ENCODE peak calls at places on chromosome 3, in ten cellular contexts. K is right atrium auricular region, M is K562, T is tibial artery, D is tibial nerve, F is uterus, C is neuronal stem cell, A is gastrocnemius medialis, O is stomach, B is adrenal gland. S is an unnamed sample. For H3K36me3 and H3K4me1, the result is how much of the 10 kb centered on the place peaks cover.

GRCh38 chr3:64150527-64151238 is 74.6 kb downstream of the PRICKLE2 start:
- DNase-seq in K (no peak), M (no peak), T (peak), D (no peak), F (peak), C (no peak), A (no peak), O (peak), B (peak), S (no peak)

GRCh38 chr3:152964901-152965609 is 130.1 kb downstream of the P2RY1 start:
- DNase-seq in K (no peak), M (peak), T (no peak), D (no peak), F (no peak), C (no peak), A (no peak), O (no peak), B (no peak), S (no peak)

GRCh38 chr3:4735243-4735642 is 242.1 kb downstream of the ITPR1 start:
- DNase-seq in K (no peak), M (no peak), T (no peak), D (no peak), F (no peak), C (no peak), A (no peak), O (no peak), B (no peak), S (no peak)

GRCh38 chr3:112974894-112975293 is at the start of gene CD200R1:
- DNase-seq in K (no peak), M (no peak), T (no peak), D (no peak), F (no peak), C (no peak), A (no peak), O (no peak), B (no peak), S (no peak)

GRCh38 chr3:152058906-152059305 is 185.5 kb downstream of the SUCNR1 start:
- DNase-seq in K (no peak), M (no peak), T (no peak), D (no peak), F (no peak), C (no peak), A (no peak), O (no peak), B (no peak), S (no peak)

GRCh38 chr3:148757238-148757930 is 59.7 kb downstream of the AGTR1 start:
- DNase-seq in K (no peak), M (no peak), T (no peak), D (no peak), F (no peak), C (no peak), A (no peak), O (no peak), B (no peak), S (no peak)

GRCh38 chr3:159620873-159621272 is 367.8 kb upstream of the IL12A start:
- DNase-seq in K (no peak), M (no peak), T (no peak), D (no peak), F (no peak), C (no peak), A (no peak), O (no peak), B (no peak), S (no peak)

GRCh38 chr3:103002447-103002846 is 567.6 kb downstream of the ZPLD1 start:
- DNase-seq in K (no peak), M (no peak), T (no peak), D (no peak), F (no peak), C (no peak), A (no peak), O (no peak), B (no peak), S (no peak)

GRCh38 chr3:169760479-169760878 is 4.4 kb downstream of the TERC start:
- DNase-seq in K (no peak), M (peak), T (no peak), D (no peak), F (no peak), C (no peak), A (no peak), O (no peak), B (no peak), S (no peak)

GRCh38 chr3:52982839-52983238 is 63.0 kb downstream of the SFMBT1 start:
- DNase-seq in K (no peak), M (no peak), T (no peak), D (no peak), F (no peak), C (no peak), A (no peak), O (no peak), B (no peak), S (no peak)

DNA sequence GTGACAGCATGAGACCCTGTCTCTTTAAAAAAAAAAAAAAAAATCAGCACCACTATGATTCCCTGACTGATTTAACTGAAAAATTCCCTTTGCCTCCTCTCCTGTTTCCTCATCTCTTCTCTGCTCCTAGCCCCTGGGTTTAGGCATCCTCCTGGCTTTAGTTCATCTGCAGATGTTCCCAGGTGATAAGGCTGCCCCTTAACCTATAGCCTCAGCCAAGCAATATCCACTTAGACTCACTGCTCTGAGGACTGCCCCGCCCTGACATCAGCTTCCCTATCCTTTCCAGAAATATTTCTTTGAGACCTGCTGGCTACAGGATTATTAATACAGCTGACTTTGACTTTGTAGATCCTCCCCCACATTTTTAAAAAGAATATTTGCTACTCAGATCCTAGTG is 39.4 kb upstream of the HACD2 start:
- DNase-seq in K (no peak), M (peak), T (no peak), D (no peak), F (no peak), C (no peak), A (no peak), O (no peak), B (no peak), S (no peak)
- H3K36me3 ChIP-seq in K (under half), M (under half), T (half or more), D (under half), F (under half), C (under half), A (under half), O (half or more), B (under half), S (under half)

DNA sequence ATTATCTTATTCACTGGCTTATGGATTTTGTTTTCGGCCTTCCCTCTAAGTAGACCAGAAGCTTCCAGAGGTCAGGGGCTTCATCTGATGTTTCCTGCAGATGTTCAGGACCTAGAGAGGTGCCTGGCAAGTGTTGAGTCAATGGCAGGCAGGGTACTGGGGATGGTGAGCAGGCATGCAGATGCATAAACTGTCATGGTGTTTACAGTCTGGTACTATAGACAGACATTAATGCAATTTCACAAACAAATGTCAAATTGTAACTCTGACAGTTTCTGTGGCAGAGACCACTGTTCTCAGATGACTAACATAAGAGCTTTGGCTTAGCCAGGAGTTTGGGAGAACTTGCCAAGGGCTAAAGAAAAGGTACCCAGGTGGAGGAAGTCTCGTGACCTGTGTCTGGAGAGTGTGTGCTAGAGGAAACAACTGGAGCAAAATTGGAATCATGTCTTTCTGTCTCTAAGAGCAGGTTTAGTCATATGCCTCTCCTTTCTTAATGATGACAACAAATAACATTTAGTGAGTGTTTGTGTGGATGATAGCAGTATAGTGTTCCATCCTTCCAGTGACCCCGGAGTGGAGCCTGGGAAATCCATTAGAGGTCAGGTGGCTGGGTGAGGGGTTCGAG is 53.7 kb upstream of the TRAK1 start:
- DNase-seq in K (peak), M (no peak), T (no peak), D (no peak), F (no peak), C (no peak), A (no peak), O (no peak), B (no peak), S (no peak)
- H3K4me1 ChIP-seq in K (under half), M (under half), T (under half), D (half or more), F (under half), C (under half), A (half or more), O (half or more), B (under half), S (under half)

DNA sequence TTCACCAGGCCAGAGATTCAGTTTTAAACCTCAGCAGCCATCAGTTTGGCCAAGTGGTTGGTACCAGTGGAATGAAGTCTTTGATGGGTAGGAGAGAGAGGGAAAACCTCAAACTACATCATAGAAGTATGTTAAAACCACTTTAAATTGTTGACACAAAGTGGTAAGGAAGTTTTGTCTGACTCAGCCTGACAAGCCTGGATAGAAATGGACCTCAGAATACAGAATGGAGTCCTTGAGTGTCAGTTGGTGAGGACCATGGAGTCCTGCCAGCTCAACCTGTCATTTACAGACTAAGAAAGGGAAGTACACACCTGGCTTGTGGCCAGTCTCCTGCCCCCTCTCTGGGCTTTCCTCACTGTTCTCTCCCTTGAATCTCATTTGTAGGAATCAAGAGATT is 12.1 kb downstream of the EAF1 start:
- DNase-seq in K (peak), M (no peak), T (no peak), D (no peak), F (no peak), C (no peak), A (no peak), O (no peak), B (peak), S (no peak)
- H3K36me3 ChIP-seq in K (half or more), M (half or more), T (half or more), D (half or more), F (under half), C (half or more), A (under half), O (half or more), B (half or more), S (under half)

GRCh38 chr3:16675805-16676204 is 70.6 kb upstream of the DAZL start:
- DNase-seq in K (no peak), M (no peak), T (no peak), D (no peak), F (no peak), C (no peak), A (no peak), O (no peak), B (no peak), S (no peak)
- H3K4me1 ChIP-seq in K (under half), M (under half), T (under half), D (under half), F (under half), C (under half), A (under half), O (under half), B (under half), S (under half)

GRCh38 chr3:42632146-42632545 is 21.4 kb upstream of the ZBTB47 start:
- DNase-seq in K (no peak), M (no peak), T (no peak), D (no peak), F (no peak), C (no peak), A (peak), O (no peak), B (no peak), S (no peak)
- H3K36me3 ChIP-seq in K (half or more), M (half or more), T (half or more), D (half or more), F (under half), C (half or more), A (under half), O (half or more), B (half or more), S (under half)

GRCh38 chr3:30657914-30658313 is 51.5 kb downstream of the TGFBR2 start:
- DNase-seq in K (no peak), M (no peak), T (no peak), D (no peak), F (no peak), C (no peak), A (no peak), O (no peak), B (no peak), S (no peak)
- H3K4me1 ChIP-seq in K (under half), M (under half), T (half or more), D (half or more), F (under half), C (under half), A (under half), O (half or more), B (under half), S (under half)

GRCh38 chr3:46918202-46918601 is 40.7 kb downstream of the PTH1R start:
- DNase-seq in K (no peak), M (no peak), T (no peak), D (no peak), F (no peak), C (no peak), A (no peak), O (no peak), B (no peak), S (no peak)
- H3K36me3 ChIP-seq in K (half or more), M (half or more), T (half or more), D (half or more), F (under half), C (half or more), A (under half), O (half or more), B (under half), S (under half)

GRCh38 chr3:94114667-94115066 is 51.8 kb downstream of the NSUN3 start:
- DNase-seq in K (no peak), M (no peak), T (no peak), D (no peak), F (no peak), C (no peak), A (no peak), O (no peak), B (no peak), S (no peak)

GRCh38 chr3:94110854-94111253 is 48.0 kb downstream of the NSUN3 start:
- DNase-seq in K (no peak), M (no peak), T (no peak), D (no peak), F (no peak), C (no peak), A (no peak), O (no peak), B (no peak), S (no peak)

GRCh38 chr3:94118390-94118789 is 55.5 kb downstream of the NSUN3 start:
- DNase-seq in K (no peak), M (no peak), T (no peak), D (no peak), F (no peak), C (no peak), A (no peak), O (no peak), B (no peak), S (no peak)

GRCh38 chr3:94117729-94118128 is 54.9 kb downstream of the NSUN3 start:
- DNase-seq in K (no peak), M (no peak), T (no peak), D (no peak), F (no peak), C (no peak), A (no peak), O (no peak), B (no peak), S (no peak)

GRCh38 chr3:94115482-94115881 is 52.6 kb downstream of the NSUN3 start:
- DNase-seq in K (no peak), M (peak), T (no peak), D (peak), F (no peak), C (peak), A (no peak), O (no peak), B (no peak), S (peak)
- H3K4me1 ChIP-seq in K (under half), M (under half), T (under half), D (under half), F (under half), C (under half), A (under half), O (under half), B (under half), S (under half)

GRCh38 chr3:100386437-100387064 is 14.3 kb downstream of the TOMM70 start:
- DNase-seq in K (no peak), M (no peak), T (no peak), D (no peak), F (no peak), C (no peak), A (no peak), O (no peak), B (no peak), S (no peak)

GRCh38 chr3:100384735-100385134 is 16.2 kb downstream of the TOMM70 start:
- DNase-seq in K (no peak), M (no peak), T (no peak), D (no peak), F (no peak), C (no peak), A (no peak), O (no peak), B (no peak), S (no peak)

DNA sequence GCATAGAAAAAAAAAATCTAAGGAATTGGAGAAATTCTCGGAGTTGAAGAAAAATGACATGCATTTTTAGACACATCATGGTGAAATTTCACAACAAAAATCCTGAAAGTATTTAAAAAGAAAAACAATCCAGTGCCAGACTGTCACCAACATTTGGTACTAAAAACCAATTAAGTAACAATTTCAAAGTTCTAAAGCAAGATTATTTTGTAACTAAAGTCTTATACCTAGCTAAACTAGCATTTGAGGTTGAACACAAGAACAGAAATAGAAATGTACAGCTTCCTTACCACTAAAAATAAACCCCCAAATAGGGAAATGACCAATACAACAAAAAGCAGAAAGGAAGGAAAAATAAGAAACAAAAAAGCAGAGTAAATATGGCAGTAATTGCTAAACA is 11.9 kb downstream of the TOMM70 start:
- DNase-seq in K (no peak), M (no peak), T (no peak), D (no peak), F (no peak), C (no peak), A (no peak), O (no peak), B (no peak), S (no peak)
- H3K36me3 ChIP-seq in K (under half), M (half or more), T (under half), D (under half), F (under half), C (under half), A (under half), O (under half), B (under half), S (under half)

S was measured in iPS DF 6.9.